ENCODE peak calls at places on chromosomes 2 and 18, in nine cellular contexts. I is body of pancreas, T is thoracic aorta, O is astrocyte of the spinal cord, W is GM06990, N is HCT116, M is brain microvascular endothelial cell, F is GM20000, S is SK-N-SH. H is an unnamed sample.

GRCh38 chr2:134973241-134974146 is 54.9 kb downstream of the CCNT2 start:
- DNase-seq in I (no peak), T (no peak), O (no peak), W (peak; percentile 62), N (no peak), M (no peak), F (peak; percentile 17), S (no peak), H (peak; percentile 28)

GRCh38 chr2:68317971-68318685 is 1.6 kb downstream of the CNRIP1 start:
- DNase-seq in I (no peak), T (no peak), O (peak; percentile 12), W (no peak), N (no peak), M (no peak), F (no peak), S (peak; percentile 61), H (no peak)

GRCh38 chr2:46142546-46143329 is 154.5 kb upstream of the EPAS1 start:
- DNase-seq in I (no peak), T (no peak), O (no peak), W (no peak), N (no peak), M (no peak), F (no peak), S (no peak), H (peak; percentile 4)

GRCh38 chr2:20135631-20136050 is 84.2 kb upstream of the LAPTM4A start:
- DNase-seq in I (peak; percentile 73), T (no peak), O (peak; percentile 57), W (peak; percentile 75), N (peak; percentile 43), M (peak; percentile 43), F (peak; percentile 75), S (peak; percentile 89), H (peak; percentile 87)

GRCh38 chr2:102669401-102669800 is 50.0 kb downstream of the SLC9A2 start:
- DNase-seq in I (no peak), T (no peak), O (no peak), W (no peak), N (no peak), M (no peak), F (no peak), S (no peak), H (no peak)

GRCh38 chr2:210963386-210963785 is 407.0 kb downstream of the CPS1 start:
- DNase-seq in I (no peak), T (no peak), O (no peak), W (no peak), N (no peak), M (no peak), F (no peak), S (no peak), H (no peak)

GRCh38 chr2:68590702-68591101 is 52.7 kb upstream of the PROKR1 start:
- DNase-seq in I (no peak), T (no peak), O (no peak), W (no peak), N (no peak), M (no peak), F (no peak), S (no peak), H (no peak)

GRCh38 chr18:68428026-68428425 is 286.9 kb downstream of the TMX3 start:
- DNase-seq in I (no peak), T (no peak), O (peak; percentile 90), W (no peak), N (no peak), M (peak; percentile 75), F (no peak), S (no peak), H (no peak)

GRCh38 chr18:54233761-54234160 is 9.3 kb upstream of the MBD2 start:
- DNase-seq in I (no peak), T (no peak), O (no peak), W (no peak), N (no peak), M (no peak), F (no peak), S (no peak), H (no peak)

GRCh38 chr18:54233228-54233625 is 8.8 kb upstream of the MBD2 start:
- DNase-seq in I (no peak), T (no peak), O (no peak), W (no peak), N (no peak), M (no peak), F (no peak), S (no peak), H (no peak)

GRCh38 chr18:54229660-54230059 is 5.2 kb upstream of the MBD2 start:
- DNase-seq in I (no peak), T (no peak), O (no peak), W (no peak), N (no peak), M (no peak), F (peak; percentile 35), S (no peak), H (peak; percentile 63)

GRCh38 chr18:54235871-54236270 is 11.4 kb upstream of the MBD2 start:
- DNase-seq in I (no peak), T (no peak), O (no peak), W (no peak), N (no peak), M (peak; percentile 14), F (no peak), S (no peak), H (no peak)

DNA sequence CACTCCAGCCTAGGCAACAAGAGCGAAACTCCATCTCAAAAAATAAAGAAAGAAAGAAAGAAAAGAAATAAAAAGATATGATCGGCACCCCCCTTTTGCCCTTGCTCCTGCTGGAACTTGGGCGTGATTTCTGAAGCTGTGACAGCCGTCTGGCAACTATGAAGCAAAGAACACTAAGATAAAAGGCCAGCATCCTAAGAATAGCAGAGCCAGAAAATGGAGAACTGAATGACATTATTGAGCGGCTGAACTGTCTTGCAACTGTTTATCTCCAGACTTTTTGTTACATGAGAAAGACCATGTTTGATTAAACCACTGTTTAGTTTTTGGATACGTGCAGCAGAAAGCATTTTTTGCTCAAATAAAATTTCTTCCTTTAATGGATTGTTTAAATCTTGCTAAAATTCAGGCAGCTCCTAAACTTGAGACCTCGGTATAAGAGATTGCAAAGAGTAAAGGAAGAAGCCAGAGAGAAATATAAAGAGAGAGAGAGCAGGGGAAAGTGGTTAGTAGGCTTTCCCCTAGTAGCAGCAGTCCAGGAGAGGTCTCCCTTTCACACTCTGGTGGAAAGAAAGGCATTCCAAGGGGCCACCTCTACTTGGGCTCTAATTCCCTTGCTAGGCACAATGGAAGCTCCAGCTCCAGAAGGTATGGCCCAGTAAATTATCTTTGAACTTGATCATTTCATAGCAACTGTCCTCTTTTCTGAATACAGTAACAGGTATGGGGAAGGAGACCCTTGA is 8.2 kb upstream of the MBD2 start:
- DNase-seq in I (no peak), T (no peak), O (no peak), W (no peak), N (no peak), M (no peak), F (no peak), S (no peak), H (no peak)
- TF ChIP-seq CTCF in I (no peak), T (no peak), O (no peak), W (no peak), N (no peak), M (no peak), F (no peak), S (no peak), H (no peak)

DNA sequence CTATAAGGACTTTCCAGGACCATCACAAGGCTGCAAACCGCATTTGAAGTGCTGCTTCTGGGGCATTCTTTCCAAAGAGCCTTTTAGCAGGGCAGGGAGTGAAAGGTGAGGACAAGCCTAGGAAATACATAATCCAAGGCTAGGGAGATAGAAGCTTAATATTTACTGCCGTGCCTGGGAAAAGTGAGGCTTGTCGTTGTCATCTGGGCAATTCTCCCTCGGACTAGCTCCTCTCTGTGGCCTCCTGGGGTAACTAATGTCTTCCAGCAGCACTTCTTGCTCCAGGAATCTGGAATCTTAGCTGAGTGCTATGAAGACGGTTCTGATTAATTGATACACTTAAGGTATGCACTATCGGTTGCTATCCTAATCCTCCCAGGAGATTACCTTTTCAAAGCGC is 69.3 kb upstream of the ATL2 start:
- DNase-seq in I (no peak), T (no peak), O (no peak), W (no peak), N (no peak), M (no peak), F (no peak), S (no peak), H (no peak)
- TF ChIP-seq CTCF in I (no peak), T (no peak), O (no peak), W (no peak), N (peak; percentile 34), M (peak; percentile 26), F (no peak), S (peak; percentile 8), H (no peak)

GRCh38 chr2:28557389-28558119 is 61.7 kb downstream of the PLB1 start:
- DNase-seq in I (no peak), T (no peak), O (no peak), W (no peak), N (no peak), M (no peak), F (no peak), S (no peak), H (no peak)

GRCh38 chr2:28563869-28564268 is 68.0 kb downstream of the PLB1 start:
- DNase-seq in I (no peak), T (no peak), O (no peak), W (no peak), N (no peak), M (no peak), F (no peak), S (no peak), H (no peak)

GRCh38 chr2:28558918-28559317 is 63.1 kb downstream of the PLB1 start:
- DNase-seq in I (no peak), T (no peak), O (no peak), W (no peak), N (no peak), M (no peak), F (no peak), S (no peak), H (no peak)

GRCh38 chr2:28556303-28556702 is 60.4 kb downstream of the PLB1 start:
- DNase-seq in I (no peak), T (no peak), O (no peak), W (no peak), N (no peak), M (no peak), F (no peak), S (no peak), H (no peak)

DNA sequence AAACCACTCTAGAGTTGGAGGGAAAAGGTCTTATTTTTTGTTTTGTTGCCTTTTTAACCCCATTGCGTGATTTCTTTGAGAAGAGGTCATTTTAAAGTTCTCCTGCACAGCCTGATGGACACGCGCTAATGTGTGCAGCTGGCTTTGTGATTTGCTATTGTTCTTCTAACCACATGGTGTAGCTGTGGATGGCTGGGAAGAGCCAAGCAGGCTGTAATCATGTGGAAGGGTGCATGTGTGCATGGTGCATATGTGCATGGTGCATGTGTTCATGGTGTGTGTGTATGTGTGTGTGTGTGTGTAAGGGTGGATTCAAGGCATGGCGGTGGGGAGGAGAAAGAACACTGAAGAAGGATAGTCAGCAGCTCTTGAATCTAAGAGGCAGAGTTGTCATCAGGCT is 62.6 kb downstream of the PLB1 start:
- DNase-seq in I (no peak), T (no peak), O (no peak), W (no peak), N (no peak), M (no peak), F (no peak), S (no peak), H (no peak)
- TF ChIP-seq CTCF in I (no peak), T (no peak), O (no peak), W (no peak), N (no peak), M (peak; percentile 12), F (no peak), S (no peak), H (no peak)

DNA sequence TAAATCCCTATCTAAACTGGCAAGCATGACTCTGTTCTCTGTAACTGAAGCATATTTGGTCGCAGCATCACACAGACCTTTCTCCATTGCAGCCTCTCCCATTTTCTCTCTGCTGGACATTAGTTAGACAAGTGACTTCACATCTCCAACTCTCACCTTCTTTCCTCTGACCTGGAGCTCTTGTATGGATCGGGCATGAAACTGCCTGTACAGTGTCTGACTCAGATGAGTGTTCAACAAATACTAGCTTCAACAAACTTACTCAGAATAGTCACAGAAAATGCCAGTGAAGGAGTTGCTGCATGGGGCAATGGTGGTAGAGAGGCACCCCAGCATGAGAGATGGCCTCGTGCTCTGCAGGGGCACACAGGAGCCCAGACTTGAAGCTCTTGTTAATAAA is 104.7 kb upstream of the COPS8 start:
- DNase-seq in I (no peak), T (no peak), O (no peak), W (no peak), N (no peak), M (no peak), F (no peak), S (no peak), H (no peak)
- TF ChIP-seq CTCF in I (no peak), T (no peak), O (no peak), W (no peak), N (no peak), M (no peak), F (no peak), S (no peak), H (no peak)

H was measured in GM13976.